ENCODE peak calls at places on chromosomes 16 and 17, in eight cellular contexts. One of them, this sample, is unnamed.

GRCh38 chr16:50699345-50700159 is 6.1 kb downstream of the NOD2 start:
- DNase-seq in AG09309: no peak
- DNase-seq in IMR-90: peak; percentile 12
- DNase-seq in GM12865: peak; percentile 47
- DNase-seq in psoas muscle: no peak
- DNase-seq in fibroblast of the aortic adventitia: no peak
- DNase-seq in Peyer's patch: no peak
- DNase-seq in cardiac muscle cell: no peak
- DNase-seq in this sample: no peak

GRCh38 chr16:81931927-81932326 is 79.3 kb downstream of the SDR42E1 start:
- DNase-seq in AG09309: no peak
- DNase-seq in IMR-90: no peak
- DNase-seq in GM12865: no peak
- DNase-seq in psoas muscle: no peak
- DNase-seq in fibroblast of the aortic adventitia: no peak
- DNase-seq in Peyer's patch: no peak
- DNase-seq in cardiac muscle cell: no peak
- DNase-seq in this sample: no peak

GRCh38 chr16:11819798-11820197 is 22.7 kb upstream of the ZC3H7A start:
- DNase-seq in AG09309: no peak
- DNase-seq in IMR-90: no peak
- DNase-seq in GM12865: no peak
- DNase-seq in psoas muscle: no peak
- DNase-seq in fibroblast of the aortic adventitia: no peak
- DNase-seq in Peyer's patch: no peak
- DNase-seq in cardiac muscle cell: no peak
- DNase-seq in this sample: no peak

GRCh38 chr17:40464392-40464855 is 21.2 kb downstream of the IGFBP4 start:
- DNase-seq in AG09309: no peak
- DNase-seq in IMR-90: no peak
- DNase-seq in GM12865: no peak
- DNase-seq in psoas muscle: no peak
- DNase-seq in fibroblast of the aortic adventitia: no peak
- DNase-seq in Peyer's patch: no peak
- DNase-seq in cardiac muscle cell: no peak
- DNase-seq in this sample: no peak

GRCh38 chr17:65137076-65137935 is at the start of gene RGS9:
- DNase-seq in AG09309: no peak
- DNase-seq in IMR-90: peak; percentile 52
- DNase-seq in GM12865: peak; percentile 87
- DNase-seq in psoas muscle: peak; percentile 92
- DNase-seq in fibroblast of the aortic adventitia: peak; percentile 56
- DNase-seq in Peyer's patch: peak; percentile 90
- DNase-seq in cardiac muscle cell: peak; percentile 88
- DNase-seq in this sample: no peak

GRCh38 chr17:77140878-77141767 is at the start of gene SEC14L1:
- DNase-seq in AG09309: no peak
- DNase-seq in IMR-90: no peak
- DNase-seq in GM12865: peak; percentile 75
- DNase-seq in psoas muscle: peak; percentile 89
- DNase-seq in fibroblast of the aortic adventitia: peak; percentile 44
- DNase-seq in Peyer's patch: peak; percentile 62
- DNase-seq in cardiac muscle cell: peak; percentile 51
- DNase-seq in this sample: no peak

GRCh38 chr17:38852771-38853291 is 690 bp downstream of the RPL23 start:
- DNase-seq in AG09309: no peak
- DNase-seq in IMR-90: no peak
- DNase-seq in GM12865: no peak
- DNase-seq in psoas muscle: no peak
- DNase-seq in fibroblast of the aortic adventitia: no peak
- DNase-seq in Peyer's patch: no peak
- DNase-seq in cardiac muscle cell: no peak
- DNase-seq in this sample: no peak

GRCh38 chr16:84947022-84947421 is 64.3 kb downstream of the ZDHHC7 start:
- DNase-seq in AG09309: no peak
- DNase-seq in IMR-90: no peak
- DNase-seq in GM12865: no peak
- DNase-seq in psoas muscle: no peak
- DNase-seq in fibroblast of the aortic adventitia: no peak
- DNase-seq in Peyer's patch: no peak
- DNase-seq in cardiac muscle cell: no peak
- DNase-seq in this sample: no peak

GRCh38 chr16:12120982-12121652 is 144.6 kb downstream of the SNX29 start:
- DNase-seq in AG09309: no peak
- DNase-seq in IMR-90: no peak
- DNase-seq in GM12865: no peak
- DNase-seq in psoas muscle: no peak
- DNase-seq in fibroblast of the aortic adventitia: no peak
- DNase-seq in Peyer's patch: no peak
- DNase-seq in cardiac muscle cell: no peak
- DNase-seq in this sample: no peak

GRCh38 chr16:67327774-67328173 is 1.2 kb downstream of the LRRC36 start:
- DNase-seq in AG09309: no peak
- DNase-seq in IMR-90: no peak
- DNase-seq in GM12865: no peak
- DNase-seq in psoas muscle: no peak
- DNase-seq in fibroblast of the aortic adventitia: no peak
- DNase-seq in Peyer's patch: no peak
- DNase-seq in cardiac muscle cell: no peak
- DNase-seq in this sample: no peak

GRCh38 chr17:17823433-17824118 is 13.2 kb downstream of the SREBF1 start:
- DNase-seq in AG09309: no peak
- DNase-seq in IMR-90: peak; percentile 61
- DNase-seq in GM12865: peak; percentile 93
- DNase-seq in psoas muscle: peak; percentile 95
- DNase-seq in fibroblast of the aortic adventitia: peak; percentile 64
- DNase-seq in Peyer's patch: peak; percentile 91
- DNase-seq in cardiac muscle cell: peak; percentile 96
- DNase-seq in this sample: no peak

GRCh38 chr17:17824780-17825614 is 11.8 kb downstream of the SREBF1 start:
- DNase-seq in AG09309: no peak
- DNase-seq in IMR-90: no peak
- DNase-seq in GM12865: no peak
- DNase-seq in psoas muscle: peak; percentile 81
- DNase-seq in fibroblast of the aortic adventitia: no peak
- DNase-seq in Peyer's patch: no peak
- DNase-seq in cardiac muscle cell: no peak
- DNase-seq in this sample: no peak

GRCh38 chr17:17822189-17822978 is 14.4 kb downstream of the SREBF1 start:
- DNase-seq in AG09309: peak; percentile 58
- DNase-seq in IMR-90: peak; percentile 87
- DNase-seq in GM12865: no peak
- DNase-seq in psoas muscle: peak; percentile 92
- DNase-seq in fibroblast of the aortic adventitia: peak; percentile 96
- DNase-seq in Peyer's patch: no peak
- DNase-seq in cardiac muscle cell: no peak
- DNase-seq in this sample: peak; percentile 77

GRCh38 chr17:17826340-17826708 is 10.5 kb downstream of the SREBF1 start:
- DNase-seq in AG09309: no peak
- DNase-seq in IMR-90: no peak
- DNase-seq in GM12865: no peak
- DNase-seq in psoas muscle: no peak
- DNase-seq in fibroblast of the aortic adventitia: no peak
- DNase-seq in Peyer's patch: no peak
- DNase-seq in cardiac muscle cell: no peak
- DNase-seq in this sample: no peak

DNA sequence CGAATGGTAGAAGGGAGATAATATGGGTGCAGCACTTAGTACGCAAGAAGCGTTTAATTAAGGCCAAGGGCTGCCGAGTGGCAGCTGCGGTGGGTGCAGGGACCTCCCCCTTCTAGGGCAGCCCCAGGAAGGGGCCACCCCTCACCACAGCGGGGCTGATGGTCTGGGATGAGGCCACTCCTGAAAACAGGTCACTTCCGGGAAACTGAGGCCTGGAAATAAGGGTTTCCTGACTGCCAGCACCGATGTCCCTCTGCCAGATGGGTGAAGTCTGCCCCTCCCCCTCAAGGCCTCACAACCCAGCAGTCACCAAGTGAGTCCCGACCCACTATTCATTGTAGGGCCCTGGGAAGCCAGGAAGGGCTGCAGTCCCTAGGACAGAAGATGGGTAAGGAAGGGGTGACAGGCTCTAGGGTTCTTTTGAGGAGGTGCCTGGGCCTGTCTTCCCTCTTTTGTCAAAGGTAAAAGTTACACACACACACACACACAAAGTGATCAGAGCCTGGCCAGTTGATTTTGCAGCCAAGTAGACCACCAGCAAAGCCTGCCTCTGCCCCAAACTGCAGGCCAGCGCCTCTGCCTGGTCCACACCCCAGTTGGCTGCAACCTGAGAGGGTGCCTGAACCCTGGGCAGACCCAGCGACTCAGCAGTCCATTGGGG is 12.5 kb downstream of the SREBF1 start:
- DNase-seq in AG09309: no peak
- DNase-seq in IMR-90: no peak
- DNase-seq in GM12865: peak; percentile 38
- DNase-seq in psoas muscle: no peak
- DNase-seq in fibroblast of the aortic adventitia: no peak
- DNase-seq in Peyer's patch: no peak
- DNase-seq in cardiac muscle cell: no peak
- DNase-seq in this sample: no peak
- H3K4me3 ChIP-seq in AG09309: peak overlapping the region; percentile 32
- H3K4me3 ChIP-seq in IMR-90: no peak overlapping the region
- H3K4me3 ChIP-seq in GM12865: peak overlapping the region; percentile 51
- H3K4me3 ChIP-seq in psoas muscle: peak overlapping the region; percentile 74
- H3K4me3 ChIP-seq in fibroblast of the aortic adventitia: peak overlapping the region; percentile 38
- H3K4me3 ChIP-seq in Peyer's patch: peak overlapping the region; percentile 37
- H3K4me3 ChIP-seq in cardiac muscle cell: peak overlapping the region; percentile 1
- H3K4me3 ChIP-seq in this sample: peak overlapping the region; percentile 2

DNA sequence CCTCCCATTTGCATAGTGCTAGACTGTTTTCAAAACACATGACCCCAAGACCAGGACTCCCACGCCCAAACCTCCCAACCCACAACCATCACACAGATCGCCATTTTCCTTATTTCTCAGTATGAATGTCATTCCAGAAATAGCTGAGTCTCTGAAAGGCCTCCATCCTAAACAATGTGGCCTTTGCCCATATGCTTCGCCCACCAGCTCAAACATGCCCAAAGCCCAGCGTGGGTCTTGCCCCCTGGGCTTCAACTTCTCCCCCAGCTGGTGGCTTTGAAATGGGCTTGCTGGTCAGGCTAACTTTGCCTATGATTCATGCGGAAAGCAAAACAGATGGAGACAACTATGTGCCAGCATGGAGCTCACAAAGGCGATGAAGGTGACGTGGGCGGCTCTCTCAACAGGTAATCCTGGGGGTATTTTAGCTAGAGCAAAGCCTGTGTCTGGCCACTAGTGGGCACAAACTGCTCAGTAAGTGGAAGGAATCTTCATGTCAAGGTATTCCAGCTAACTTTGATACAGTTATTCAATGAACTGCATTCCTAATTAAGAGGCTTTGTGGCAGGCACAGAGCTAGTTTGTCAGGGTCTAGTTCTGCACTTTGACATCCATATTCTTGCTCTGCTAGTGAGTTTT is 17.1 kb downstream of the PMP22 start:
- DNase-seq in AG09309: no peak
- DNase-seq in IMR-90: no peak
- DNase-seq in GM12865: no peak
- DNase-seq in psoas muscle: no peak
- DNase-seq in fibroblast of the aortic adventitia: no peak
- DNase-seq in Peyer's patch: no peak
- DNase-seq in cardiac muscle cell: peak; percentile 32
- DNase-seq in this sample: no peak
- TF ChIP-seq CTCF in AG09309: peak; percentile 47
- TF ChIP-seq CTCF in IMR-90: peak; percentile 37
- TF ChIP-seq CTCF in GM12865: no peak
- TF ChIP-seq CTCF in psoas muscle: peak; percentile 38
- TF ChIP-seq CTCF in fibroblast of the aortic adventitia: peak; percentile 36
- TF ChIP-seq CTCF in Peyer's patch: no peak
- TF ChIP-seq CTCF in cardiac muscle cell: peak; percentile 39
- TF ChIP-seq CTCF in this sample: peak; percentile 64

GRCh38 chr16:14609716-14610115 is 20.3 kb downstream of the PARN start:
- DNase-seq in AG09309: no peak
- DNase-seq in IMR-90: no peak
- DNase-seq in GM12865: no peak
- DNase-seq in psoas muscle: no peak
- DNase-seq in fibroblast of the aortic adventitia: no peak
- DNase-seq in Peyer's patch: no peak
- DNase-seq in cardiac muscle cell: no peak
- DNase-seq in this sample: no peak

GRCh38 chr16:14608111-14608566 is 21.9 kb downstream of the PARN start:
- DNase-seq in AG09309: no peak
- DNase-seq in IMR-90: no peak
- DNase-seq in GM12865: peak; percentile 68
- DNase-seq in psoas muscle: no peak
- DNase-seq in fibroblast of the aortic adventitia: no peak
- DNase-seq in Peyer's patch: no peak
- DNase-seq in cardiac muscle cell: no peak
- DNase-seq in this sample: no peak

GRCh38 chr16:14602443-14602963 is 27.6 kb downstream of the PARN start:
- DNase-seq in AG09309: no peak
- DNase-seq in IMR-90: no peak
- DNase-seq in GM12865: no peak
- DNase-seq in psoas muscle: no peak
- DNase-seq in fibroblast of the aortic adventitia: no peak
- DNase-seq in Peyer's patch: no peak
- DNase-seq in cardiac muscle cell: no peak
- DNase-seq in this sample: no peak

GRCh38 chr16:14608604-14609003 is 21.5 kb downstream of the PARN start:
- DNase-seq in AG09309: no peak
- DNase-seq in IMR-90: no peak
- DNase-seq in GM12865: peak; percentile 46
- DNase-seq in psoas muscle: no peak
- DNase-seq in fibroblast of the aortic adventitia: no peak
- DNase-seq in Peyer's patch: no peak
- DNase-seq in cardiac muscle cell: no peak
- DNase-seq in this sample: no peak

DNA sequence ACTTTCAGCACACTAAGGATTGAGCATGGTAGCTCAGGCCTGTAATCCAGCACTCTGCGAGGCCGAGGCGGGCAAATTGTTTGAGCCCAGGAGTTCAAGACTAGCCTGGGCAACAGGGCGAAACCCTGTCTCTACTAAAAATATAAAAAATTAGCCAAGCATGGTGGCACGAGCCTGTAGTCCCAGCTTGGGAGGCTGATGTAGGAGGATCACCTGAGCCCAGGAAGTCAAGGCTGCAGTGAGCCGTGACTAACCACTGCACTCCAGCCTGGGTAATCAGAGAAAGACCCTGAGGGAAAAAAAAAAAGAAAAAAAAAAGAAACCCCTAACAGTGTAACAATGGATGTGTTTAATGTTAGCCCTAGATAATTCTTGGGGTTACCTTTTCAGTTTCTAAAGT is 24.0 kb downstream of the PARN start:
- DNase-seq in AG09309: no peak
- DNase-seq in IMR-90: no peak
- DNase-seq in GM12865: peak; percentile 59
- DNase-seq in psoas muscle: no peak
- DNase-seq in fibroblast of the aortic adventitia: no peak
- DNase-seq in Peyer's patch: no peak
- DNase-seq in cardiac muscle cell: no peak
- DNase-seq in this sample: no peak
- H3K4me3 ChIP-seq in AG09309: no peak overlapping the region
- H3K4me3 ChIP-seq in IMR-90: no peak overlapping the region
- H3K4me3 ChIP-seq in GM12865: peak overlapping the region; percentile 33
- H3K4me3 ChIP-seq in psoas muscle: no peak overlapping the region
- H3K4me3 ChIP-seq in fibroblast of the aortic adventitia: no peak overlapping the region
- H3K4me3 ChIP-seq in Peyer's patch: no peak overlapping the region
- H3K4me3 ChIP-seq in cardiac muscle cell: no peak overlapping the region
- H3K4me3 ChIP-seq in this sample: no peak overlapping the region

GRCh38 chr17:74259667-74260524 is 14.1 kb upstream of the DNAI2 start:
- DNase-seq in AG09309: no peak
- DNase-seq in IMR-90: no peak
- DNase-seq in GM12865: no peak
- DNase-seq in psoas muscle: no peak
- DNase-seq in fibroblast of the aortic adventitia: no peak
- DNase-seq in Peyer's patch: no peak
- DNase-seq in cardiac muscle cell: no peak
- DNase-seq in this sample: no peak
- TF ChIP-seq CTCF in AG09309: no peak
- TF ChIP-seq CTCF in IMR-90: no peak
- TF ChIP-seq CTCF in GM12865: no peak
- TF ChIP-seq CTCF in psoas muscle: no peak
- TF ChIP-seq CTCF in fibroblast of the aortic adventitia: no peak
- TF ChIP-seq CTCF in Peyer's patch: no peak
- TF ChIP-seq CTCF in cardiac muscle cell: no peak
- TF ChIP-seq CTCF in this sample: no peak